ENCODE peak calls at places on chromosomes 4 and X, in four cellular contexts. Z is PC-9, Q is hepatocyte, V is GM23248. R is an unnamed sample.

GRCh38 chrX:46917634-46918033 is 5.4 kb downstream of the JADE3 start:
- DNase-seq in Z (no peak), Q (no peak), V (no peak), R (no peak)

GRCh38 chr4:168623484-168623883 is 126.6 kb downstream of the PALLD start:
- DNase-seq in Z (no peak), Q (no peak), V (no peak), R (no peak)

GRCh38 chr4:38582445-38582844 is 81.6 kb upstream of the KLF3 start:
- DNase-seq in Z (no peak), Q (no peak), V (no peak), R (no peak)

GRCh38 chr4:39568805-39569204 is 41.6 kb upstream of the UGDH start:
- DNase-seq in Z (peak; percentile 81), Q (peak; percentile 30), V (no peak), R (no peak)

GRCh38 chr4:24988776-24989175 is 42.0 kb downstream of the LGI2 start:
- DNase-seq in Z (no peak), Q (peak; percentile 26), V (peak; percentile 74), R (peak; percentile 86)

GRCh38 chr4:42927946-42928345 is 35.4 kb downstream of the GRXCR1 start:
- DNase-seq in Z (no peak), Q (peak; percentile 10), V (no peak), R (no peak)

GRCh38 chr4:83125738-83126141 is 11.2 kb upstream of the PLAC8 start:
- DNase-seq in Z (peak; percentile 60), Q (peak; percentile 20), V (no peak), R (no peak)

GRCh38 chr4:129474698-129475097 is 378.7 kb downstream of the C4orf33 start:
- DNase-seq in Z (no peak), Q (no peak), V (no peak), R (peak; percentile 6)

DNA sequence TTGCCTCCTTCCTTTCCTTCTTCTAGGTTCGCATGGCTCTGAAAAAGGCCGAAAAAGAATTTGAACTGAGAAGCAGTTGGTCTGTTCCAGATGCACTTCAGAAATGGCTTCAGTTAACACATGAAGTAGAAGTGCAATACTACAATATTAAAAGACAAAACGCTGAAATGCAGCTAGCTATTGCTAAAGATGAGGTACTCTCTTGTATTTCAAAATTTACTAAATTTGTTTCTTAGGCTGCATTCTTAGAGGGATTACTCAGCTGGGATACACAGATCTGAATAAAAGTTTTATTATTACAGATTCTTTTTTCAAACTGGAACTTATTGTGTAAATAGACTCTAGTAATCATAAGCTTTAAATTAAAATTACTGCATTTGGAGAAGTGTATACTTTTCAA is 146.9 kb downstream of the STIM2 start:
- DNase-seq in Z (no peak), Q (no peak), V (peak; percentile 75), R (no peak)
- H3K27ac ChIP-seq in Z (no peak overlapping the region), Q (no peak overlapping the region), V (peak overlapping the region; percentile 73), R (no peak overlapping the region)

DNA sequence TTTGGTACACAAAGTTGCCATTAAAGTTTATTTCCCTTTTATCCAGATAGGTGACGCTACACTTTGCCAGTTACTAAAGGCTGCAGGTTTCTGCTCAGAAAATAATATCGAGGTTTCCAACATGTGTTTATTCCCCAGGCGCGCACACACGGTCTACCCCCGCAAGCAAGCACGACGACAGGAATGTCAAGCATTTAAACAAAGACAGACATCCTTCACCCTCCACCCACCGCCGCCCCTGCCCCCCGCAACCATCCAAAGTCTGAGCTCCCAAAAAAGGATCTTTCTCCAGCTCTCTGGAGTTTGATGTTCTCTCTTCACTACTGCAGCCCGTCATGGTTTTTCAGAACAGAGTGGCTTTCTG is 1.3 kb upstream of the PCDH7 start:
- DNase-seq in Z (no peak), Q (peak; percentile 39), V (peak; percentile 17), R (peak; percentile 48)
- H3K4me2 ChIP-seq in Z (peak overlapping the region; percentile 99), Q (peak overlapping the region; percentile 95), V (peak overlapping the region; percentile 93), R (peak overlapping the region; percentile 98)

GRCh38 chr4:108116423-108117168 is 52.1 kb downstream of the LEF1 start:
- DNase-seq in Z (no peak), Q (no peak), V (no peak), R (no peak)
- H4K20me1 ChIP-seq in Z (peaks cover 6% of the 10 kb centered on the region), Q (no peaks in the 10 kb centered on the region), V (no peaks in the 10 kb centered on the region), R (no peaks in the 10 kb centered on the region)

GRCh38 chr4:2812600-2812932 is 19.7 kb downstream of the SH3BP2 start:
- DNase-seq in Z (no peak), Q (no peak), V (peak; percentile 21), R (no peak)

GRCh38 chr4:2812985-2813384 is 20.1 kb downstream of the SH3BP2 start:
- DNase-seq in Z (no peak), Q (no peak), V (peak; percentile 36), R (no peak)

GRCh38 chr4:2811830-2812599 is 19.1 kb downstream of the SH3BP2 start:
- DNase-seq in Z (no peak), Q (no peak), V (peak; percentile 60), R (peak; percentile 60)

GRCh38 chr4:2814627-2815026 is 21.7 kb downstream of the SH3BP2 start:
- DNase-seq in Z (no peak), Q (no peak), V (no peak), R (no peak)

DNA sequence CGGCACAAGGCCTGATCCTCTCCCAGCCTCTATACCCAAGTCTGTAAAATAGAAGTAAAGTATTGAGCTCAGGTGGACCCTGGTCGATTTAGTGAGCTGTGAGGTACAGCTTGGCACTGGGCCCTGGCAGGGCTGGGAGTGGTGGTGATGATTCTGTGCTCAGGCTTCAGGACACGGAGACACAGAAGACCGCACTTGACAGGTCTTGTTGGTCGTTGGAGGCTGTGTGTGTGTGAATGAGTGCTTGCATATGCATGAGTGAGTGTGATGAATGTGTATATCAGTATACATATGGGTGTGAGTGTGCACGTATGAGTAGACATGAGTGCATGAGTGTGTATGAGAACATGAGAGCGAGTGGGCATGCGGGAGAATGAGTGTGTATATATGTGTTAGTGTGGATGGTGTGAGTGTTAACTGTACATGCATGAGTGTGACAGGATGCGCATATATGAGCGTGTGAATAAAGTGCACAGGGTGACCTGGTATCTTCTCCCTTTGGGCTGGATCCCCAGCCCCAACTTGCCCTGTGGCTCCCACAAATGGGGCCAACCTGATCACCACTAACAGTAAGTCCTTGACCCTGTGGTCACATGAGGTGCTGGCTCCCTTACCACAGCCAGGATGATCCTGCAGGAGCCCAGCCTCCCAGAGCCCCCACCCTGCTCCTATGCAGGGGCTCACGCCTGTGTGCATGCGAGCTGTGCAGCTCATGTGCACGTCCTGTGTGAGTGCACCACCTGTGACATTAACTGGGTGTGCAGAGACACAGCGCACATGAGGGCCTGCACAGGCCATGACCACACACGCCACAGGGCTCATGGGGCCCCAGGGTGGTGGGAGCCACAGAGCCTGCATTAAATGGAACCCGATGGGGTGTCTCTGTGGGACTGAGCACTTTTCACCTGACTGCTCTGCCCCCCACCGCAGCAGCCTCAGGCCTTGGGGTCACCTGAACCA is 20.8 kb downstream of the SH3BP2 start:
- DNase-seq in Z (no peak), Q (no peak), V (no peak), R (no peak)
- H3K27ac ChIP-seq in Z (no peak overlapping the region), Q (peak overlapping the region; percentile 90), V (no peak overlapping the region), R (no peak overlapping the region)

GRCh38 chr4:110636677-110637407 is 14.0 kb upstream of the PITX2 start:
- DNase-seq in Z (no peak), Q (peak; percentile 87), V (peak; percentile 90), R (peak; percentile 83)

GRCh38 chr4:110639207-110640092 is 16.6 kb upstream of the PITX2 start:
- DNase-seq in Z (no peak), Q (no peak), V (no peak), R (peak; percentile 68)

GRCh38 chr4:110637408-110638131 is 14.7 kb upstream of the PITX2 start:
- DNase-seq in Z (no peak), Q (peak; percentile 68), V (peak; percentile 27), R (peak; percentile 75)

GRCh38 chr4:110636231-110636676 is 13.4 kb upstream of the PITX2 start:
- DNase-seq in Z (no peak), Q (no peak), V (no peak), R (peak; percentile 81)

DNA sequence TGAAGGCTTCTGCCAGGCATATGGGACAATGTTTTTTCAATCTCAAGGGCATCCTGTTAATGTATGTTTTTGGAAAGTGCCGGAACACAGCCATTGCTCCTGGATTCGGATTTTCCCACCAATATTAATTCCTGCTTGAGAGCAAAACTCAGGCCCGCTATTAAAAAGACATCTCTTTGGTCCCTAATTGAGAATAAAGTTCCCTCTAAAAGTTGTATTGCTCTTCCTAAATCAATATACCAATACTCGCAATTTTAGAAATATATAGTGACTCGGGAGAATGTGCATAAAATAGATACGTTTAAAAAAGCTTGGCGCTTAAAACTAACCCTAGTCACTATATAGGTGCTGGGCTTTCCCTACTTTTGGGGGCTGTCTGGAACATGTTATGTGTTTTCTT is 15.5 kb upstream of the PITX2 start:
- DNase-seq in Z (no peak), Q (no peak), V (no peak), R (peak; percentile 1)
- H3K4me2 ChIP-seq in Z (no peak overlapping the region), Q (peak overlapping the region; percentile 91), V (no peak overlapping the region), R (peak overlapping the region; percentile 86)

DNA sequence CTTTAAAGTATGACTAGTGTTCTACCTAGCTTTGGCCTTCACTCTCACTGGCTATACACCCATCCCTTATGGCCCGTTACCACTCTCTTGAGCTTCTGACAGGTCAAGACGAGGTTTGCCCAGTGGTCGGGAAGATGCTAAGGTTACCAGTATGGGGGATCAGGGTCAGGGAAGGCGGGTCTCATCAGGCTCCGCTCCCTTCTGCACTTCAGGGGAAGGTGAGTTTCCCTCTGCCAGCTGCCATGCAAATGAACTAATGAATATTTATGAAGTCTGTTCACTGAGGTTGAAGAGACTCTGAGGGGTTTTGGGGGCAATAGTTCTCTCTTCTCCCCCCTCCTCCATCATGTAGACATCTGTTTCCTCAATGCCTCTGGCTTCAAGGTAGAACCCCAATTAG is 6.6 kb downstream of the EFNB1 start:
- DNase-seq in Z (no peak), Q (no peak), V (no peak), R (no peak)
- H4K20me1 ChIP-seq in Z (no peaks in the 10 kb centered on the region), Q (peaks cover 50% of the 10 kb centered on the region), V (no peaks in the 10 kb centered on the region), R (no peaks in the 10 kb centered on the region)

DNA sequence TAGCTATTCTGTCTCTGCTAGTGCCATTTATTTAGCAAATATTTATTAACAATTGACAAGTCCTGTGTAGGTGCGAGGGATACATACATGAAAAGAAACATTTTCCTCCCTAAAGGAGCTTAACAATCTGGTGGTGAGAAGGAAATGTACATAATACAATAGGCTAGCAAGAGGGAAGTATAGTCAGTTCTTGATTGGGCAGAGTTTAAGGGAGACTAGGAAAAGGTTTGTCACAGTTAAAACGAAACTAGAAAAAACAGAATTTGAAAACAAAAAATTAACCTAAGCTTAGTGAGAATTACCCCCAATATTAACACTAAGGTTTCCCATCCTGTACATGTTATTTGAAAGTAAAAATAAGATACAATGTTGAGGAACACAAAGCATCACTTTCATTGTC is 8.6 kb upstream of the MAML3 start:
- DNase-seq in Z (no peak), Q (no peak), V (peak; percentile 15), R (no peak)
- H3K27ac ChIP-seq in Z (no peak overlapping the region), Q (no peak overlapping the region), V (peak overlapping the region; percentile 55), R (no peak overlapping the region)

R was measured in GM23338.